ENCODE peak calls at places on chromosomes 13 and 19, in six cellular contexts. B is amygdala; Q is T follicular helper cell; S is neural crest cell; T is stimulated activated CD8-positive, alpha-beta memory T cell treated with anti-CD3 and anti-CD28 coated beads, Interleukin-4, amount 100 ng/mL, for 1 hour; M is C1 segment of cervical spinal cord. O is an unnamed sample.

GRCh38 chr13:77810891-77811290 is 107.7 kb downstream of the EDNRB start:
- DNase-seq in S (no peak), M (no peak), B (no peak), Q (no peak), T (no peak), O (no peak)

GRCh38 chr19:29715695-29716581 is 877 bp upstream of the C19orf12 start:
- DNase-seq in B (peak; percentile 59), T (no peak), M (no peak), Q (no peak), S (no peak), O (no peak)

GRCh38 chr13:83677985-83678384 is 204.3 kb downstream of the SLITRK1 start:
- DNase-seq in B (no peak), Q (no peak), M (no peak), S (no peak), T (no peak), O (no peak)

GRCh38 chr19:39236527-39236926 is 8.3 kb downstream of the IFNL3 start:
- DNase-seq in Q (no peak), T (peak; percentile 17), B (no peak), S (no peak), M (no peak), O (no peak)

GRCh38 chr13:67416047-67416925 is 186.2 kb upstream of the PCDH9 start:
- DNase-seq in T (no peak), Q (no peak), M (no peak), B (no peak), S (peak; percentile 35), O (no peak)

GRCh38 chr13:81610613-81611012 is 1269.7 kb upstream of the SPRY2 start:
- DNase-seq in M (no peak), T (no peak), Q (no peak), B (no peak), S (no peak), O (no peak)

GRCh38 chr19:52648336-52648990 is 10.3 kb upstream of the ZNF83 start:
- DNase-seq in T (no peak), M (no peak), B (no peak), S (no peak), Q (no peak), O (no peak)

GRCh38 chr13:33284016-33284415 is 1.5 kb downstream of the STARD13 start:
- DNase-seq in Q (no peak), M (no peak), T (no peak), B (no peak), S (no peak), O (no peak)

GRCh38 chr19:42455621-42456081 is 12.9 kb upstream of the CXCL17 start:
- DNase-seq in M (no peak), T (no peak), Q (no peak), B (no peak), S (no peak), O (no peak)

GRCh38 chr19:1315470-1316166 is 29.9 kb downstream of the EFNA2 start:
- DNase-seq in Q (no peak), M (no peak), B (peak; percentile 41), T (no peak), S (no peak), O (no peak)

GRCh38 chr19:42054205-42054604 is 15.8 kb downstream of the GRIK5 start:
- DNase-seq in M (no peak), S (no peak), T (no peak), B (no peak), Q (no peak), O (no peak)

O was measured in T-helper 17 cell.